ENCODE peak calls at places on chromosomes 7 and 10, in six cellular contexts. One of them, this sample, is unnamed.

GRCh38 chr7:104196161-104196560 is 11.7 kb downstream of the ORC5 start:
- ATAC-seq in GM12878: no peak
- ATAC-seq in HepG2: no peak
- ATAC-seq in A549: no peak
- ATAC-seq in K562: no peak
- ATAC-seq in upper lobe of left lung: no peak
- ATAC-seq in this sample: no peak

GRCh38 chr10:117790621-117791020 is 248.1 kb downstream of the EMX2 start:
- ATAC-seq in GM12878: no peak
- ATAC-seq in HepG2: no peak
- ATAC-seq in A549: no peak
- ATAC-seq in K562: no peak
- ATAC-seq in upper lobe of left lung: no peak
- ATAC-seq in this sample: no peak

GRCh38 chr7:28811990-28812389 is 146.1 kb downstream of the TRIL start:
- ATAC-seq in GM12878: no peak
- ATAC-seq in HepG2: no peak
- ATAC-seq in A549: no peak
- ATAC-seq in K562: no peak
- ATAC-seq in upper lobe of left lung: no peak
- ATAC-seq in this sample: no peak

GRCh38 chr7:27808626-27809025 is 68.7 kb downstream of the TAX1BP1 start:
- ATAC-seq in GM12878: no peak
- ATAC-seq in HepG2: no peak
- ATAC-seq in A549: peak; percentile 42
- ATAC-seq in K562: no peak
- ATAC-seq in upper lobe of left lung: no peak
- ATAC-seq in this sample: no peak

GRCh38 chr10:78599122-78599853 is 469.5 kb upstream of the ZMIZ1 start:
- ATAC-seq in GM12878: no peak
- ATAC-seq in HepG2: no peak
- ATAC-seq in A549: no peak
- ATAC-seq in K562: no peak
- ATAC-seq in upper lobe of left lung: no peak
- ATAC-seq in this sample: no peak

GRCh38 chr10:112203328-112204076 is 19.9 kb upstream of the GPAM start:
- ATAC-seq in GM12878: peak; percentile 84
- ATAC-seq in HepG2: peak; percentile 14
- ATAC-seq in A549: no peak
- ATAC-seq in K562: no peak
- ATAC-seq in upper lobe of left lung: no peak
- ATAC-seq in this sample: no peak

GRCh38 chr10:1199897-1200721 is 143.9 kb downstream of the WDR37 start:
- ATAC-seq in GM12878: no peak
- ATAC-seq in HepG2: no peak
- ATAC-seq in A549: no peak
- ATAC-seq in K562: no peak
- ATAC-seq in upper lobe of left lung: no peak
- ATAC-seq in this sample: no peak

GRCh38 chr10:33273295-33274002 is 61.0 kb downstream of the NRP1 start:
- ATAC-seq in GM12878: no peak
- ATAC-seq in HepG2: peak; percentile 63
- ATAC-seq in A549: peak; percentile 89
- ATAC-seq in K562: no peak
- ATAC-seq in upper lobe of left lung: peak; percentile 82
- ATAC-seq in this sample: peak; percentile 93

GRCh38 chr7:8063706-8064297 is 95.2 kb downstream of the GLCCI1 start:
- ATAC-seq in GM12878: no peak
- ATAC-seq in HepG2: no peak
- ATAC-seq in A549: no peak
- ATAC-seq in K562: no peak
- ATAC-seq in upper lobe of left lung: no peak
- ATAC-seq in this sample: no peak

GRCh38 chr7:118803-119376 is 73.5 kb upstream of the FAM20C start:
- ATAC-seq in GM12878: no peak
- ATAC-seq in HepG2: no peak
- ATAC-seq in A549: no peak
- ATAC-seq in K562: peak; percentile 17
- ATAC-seq in upper lobe of left lung: peak; percentile 28
- ATAC-seq in this sample: no peak

GRCh38 chr10:33179056-33179455 is 155.4 kb downstream of the NRP1 start:
- ATAC-seq in GM12878: no peak
- ATAC-seq in HepG2: no peak
- ATAC-seq in A549: no peak
- ATAC-seq in K562: no peak
- ATAC-seq in upper lobe of left lung: no peak
- ATAC-seq in this sample: no peak

GRCh38 chr10:3473271-3473670 is 300.7 kb upstream of the PITRM1 start:
- ATAC-seq in GM12878: no peak
- ATAC-seq in HepG2: no peak
- ATAC-seq in A549: no peak
- ATAC-seq in K562: no peak
- ATAC-seq in upper lobe of left lung: no peak
- ATAC-seq in this sample: no peak

GRCh38 chr10:84447701-84448400 is 119.5 kb downstream of the CCSER2 start:
- ATAC-seq in GM12878: no peak
- ATAC-seq in HepG2: no peak
- ATAC-seq in A549: no peak
- ATAC-seq in K562: no peak
- ATAC-seq in upper lobe of left lung: no peak
- ATAC-seq in this sample: no peak

GRCh38 chr10:32263300-32263699 is 83.7 kb downstream of the EPC1 start:
- ATAC-seq in GM12878: peak; percentile 21
- ATAC-seq in HepG2: peak; percentile 54
- ATAC-seq in A549: peak; percentile 45
- ATAC-seq in K562: peak; percentile 62
- ATAC-seq in upper lobe of left lung: no peak
- ATAC-seq in this sample: no peak

GRCh38 chr10:72229261-72230251 is 13.5 kb upstream of the ASCC1 start:
- ATAC-seq in GM12878: no peak
- ATAC-seq in HepG2: no peak
- ATAC-seq in A549: no peak
- ATAC-seq in K562: no peak
- ATAC-seq in upper lobe of left lung: peak; percentile 24
- ATAC-seq in this sample: peak; percentile 81

GRCh38 chr7:81267508-81267907 is 348.7 kb upstream of the SEMA3C start:
- ATAC-seq in GM12878: no peak
- ATAC-seq in HepG2: no peak
- ATAC-seq in A549: no peak
- ATAC-seq in K562: no peak
- ATAC-seq in upper lobe of left lung: peak; percentile 55
- ATAC-seq in this sample: no peak

GRCh38 chr10:7853226-7853891 is 35.1 kb downstream of the TAF3 start:
- ATAC-seq in GM12878: no peak
- ATAC-seq in HepG2: no peak
- ATAC-seq in A549: no peak
- ATAC-seq in K562: no peak
- ATAC-seq in upper lobe of left lung: no peak
- ATAC-seq in this sample: no peak

GRCh38 chr10:120426306-120426705 is 30.7 kb upstream of the PLPP4 start:
- ATAC-seq in GM12878: no peak
- ATAC-seq in HepG2: no peak
- ATAC-seq in A549: no peak
- ATAC-seq in K562: no peak
- ATAC-seq in upper lobe of left lung: no peak
- ATAC-seq in this sample: no peak

GRCh38 chr7:70006411-70006920 is 408.2 kb downstream of the AUTS2 start:
- ATAC-seq in GM12878: peak; percentile 74
- ATAC-seq in HepG2: no peak
- ATAC-seq in A549: no peak
- ATAC-seq in K562: no peak
- ATAC-seq in upper lobe of left lung: no peak
- ATAC-seq in this sample: no peak

GRCh38 chr10:131435232-131435631 is 123.7 kb upstream of the TCERG1L start:
- ATAC-seq in GM12878: no peak
- ATAC-seq in HepG2: no peak
- ATAC-seq in A549: no peak
- ATAC-seq in K562: no peak
- ATAC-seq in upper lobe of left lung: no peak
- ATAC-seq in this sample: no peak

GRCh38 chr7:66100408-66101050 is 14.1 kb upstream of the CRCP start:
- ATAC-seq in GM12878: no peak
- ATAC-seq in HepG2: peak; percentile 45
- ATAC-seq in A549: peak; percentile 72
- ATAC-seq in K562: peak; percentile 44
- ATAC-seq in upper lobe of left lung: peak; percentile 29
- ATAC-seq in this sample: no peak

GRCh38 chr7:134629445-134629844 is 17.2 kb upstream of the BPGM start:
- ATAC-seq in GM12878: no peak
- ATAC-seq in HepG2: no peak
- ATAC-seq in A549: no peak
- ATAC-seq in K562: no peak
- ATAC-seq in upper lobe of left lung: no peak
- ATAC-seq in this sample: no peak

GRCh38 chr10:48577158-48577557 is 27.7 kb downstream of the ARHGAP22 start:
- ATAC-seq in GM12878: peak; percentile 68
- ATAC-seq in HepG2: no peak
- ATAC-seq in A549: no peak
- ATAC-seq in K562: no peak
- ATAC-seq in upper lobe of left lung: peak; percentile 78
- ATAC-seq in this sample: no peak

DNA sequence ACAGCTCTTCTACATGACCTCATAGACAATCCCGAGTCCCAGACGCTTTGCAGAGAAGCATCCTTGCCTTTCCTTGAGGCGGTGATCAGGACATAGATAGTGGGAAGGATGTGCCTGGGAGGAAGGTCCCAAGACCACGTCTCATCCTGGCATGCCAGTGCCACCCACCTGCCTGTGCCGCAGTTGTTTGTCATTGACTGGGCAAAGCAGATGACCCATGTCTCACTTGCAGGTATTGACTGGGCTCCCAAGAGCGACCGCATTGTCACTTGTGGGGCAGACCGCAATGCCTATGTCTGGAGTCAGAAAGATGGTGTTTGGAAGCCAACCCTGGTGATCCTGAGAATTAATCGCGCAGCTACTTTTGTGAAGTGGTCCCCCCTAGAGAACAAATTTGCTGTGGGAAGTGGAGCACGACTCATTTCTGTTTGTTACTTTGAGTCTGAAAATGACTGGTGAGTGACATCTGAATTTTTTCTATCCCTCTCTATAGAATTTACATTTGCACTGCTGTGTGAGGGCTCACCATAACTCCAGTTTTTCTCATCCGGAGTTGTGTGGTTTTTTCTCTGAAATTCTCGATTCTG is 18.5 kb downstream of the ARPC1A start:
- ATAC-seq in GM12878: no peak
- ATAC-seq in HepG2: no peak
- ATAC-seq in A549: no peak
- ATAC-seq in K562: no peak
- ATAC-seq in upper lobe of left lung: no peak
- ATAC-seq in this sample: no peak
- TF ChIP-seq POLR2A in GM12878: peak; percentile 37
- TF ChIP-seq POLR2A in HepG2: no peak
- TF ChIP-seq POLR2A in A549: no peak
- TF ChIP-seq POLR2A in K562: peak; percentile 35
- TF ChIP-seq POLR2A in upper lobe of left lung: no peak
- TF ChIP-seq POLR2A in this sample: no peak

GRCh38 chr10:60942604-60943269 is 1.2 kb downstream of the RHOBTB1 start:
- ATAC-seq in GM12878: peak; percentile 55
- ATAC-seq in HepG2: peak; percentile 27
- ATAC-seq in A549: peak; percentile 18
- ATAC-seq in K562: peak; percentile 33
- ATAC-seq in upper lobe of left lung: peak; percentile 29
- ATAC-seq in this sample: no peak
- TF ChIP-seq EP300 in GM12878: no peak
- TF ChIP-seq EP300 in HepG2: no peak
- TF ChIP-seq EP300 in A549: no peak
- TF ChIP-seq EP300 in K562: peak; percentile 3
- TF ChIP-seq EP300 in upper lobe of left lung: no peak
- TF ChIP-seq EP300 in this sample: no peak

DNA sequence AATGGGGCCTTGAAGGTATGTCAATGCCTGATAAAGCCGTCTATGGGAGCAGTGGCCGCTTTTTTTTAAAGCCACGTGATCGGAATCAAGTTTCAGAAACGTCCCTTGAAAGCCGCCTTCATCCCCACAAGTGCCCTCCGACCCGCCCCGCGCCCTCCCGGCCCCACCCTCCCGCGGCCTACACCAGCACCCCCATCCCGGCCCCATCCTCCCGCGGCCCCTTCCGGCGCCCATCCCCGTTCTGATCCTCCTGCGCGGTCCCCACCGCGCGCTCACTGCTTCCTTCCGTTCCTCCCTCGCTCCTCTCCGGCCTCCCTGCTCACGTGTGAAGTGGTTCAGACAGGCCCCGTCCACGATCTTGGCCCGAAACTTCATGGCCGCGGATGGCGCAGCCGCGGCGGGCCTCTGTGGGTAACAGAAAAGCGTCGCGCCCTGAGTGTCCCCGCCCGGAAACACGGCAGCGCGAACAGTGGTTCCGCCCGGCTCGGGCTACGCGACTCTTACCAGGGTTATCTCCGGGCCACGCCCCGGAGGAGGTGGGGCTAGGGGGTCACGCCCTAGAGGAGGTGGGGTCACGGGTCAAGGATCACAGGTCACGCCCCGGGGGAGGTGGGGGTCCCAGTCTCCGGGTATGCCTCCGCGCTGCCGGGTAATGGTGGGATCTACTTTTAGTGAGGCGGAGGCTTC is at the start of gene HUS1:
- ATAC-seq in GM12878: peak; percentile 99
- ATAC-seq in HepG2: peak; percentile 99
- ATAC-seq in A549: peak; percentile 99
- ATAC-seq in K562: peak; percentile 99
- ATAC-seq in upper lobe of left lung: peak; percentile 100
- ATAC-seq in this sample: peak; percentile 100
- TF ChIP-seq POLR2A in GM12878: peak; percentile 98
- TF ChIP-seq POLR2A in HepG2: peak; percentile 78
- TF ChIP-seq POLR2A in A549: peak; percentile 76
- TF ChIP-seq POLR2A in K562: peak; percentile 95
- TF ChIP-seq POLR2A in upper lobe of left lung: peak; percentile 82
- TF ChIP-seq POLR2A in this sample: peak; percentile 69

GRCh38 chr7:32891046-32891799 is at the start of gene KBTBD2:
- ATAC-seq in GM12878: peak; percentile 66
- ATAC-seq in HepG2: peak; percentile 83
- ATAC-seq in A549: peak; percentile 80
- ATAC-seq in K562: peak; percentile 80
- ATAC-seq in upper lobe of left lung: peak; percentile 76
- ATAC-seq in this sample: peak; percentile 84
- TF ChIP-seq EP300 in GM12878: no peak
- TF ChIP-seq EP300 in HepG2: no peak
- TF ChIP-seq EP300 in A549: no peak
- TF ChIP-seq EP300 in K562: peak; percentile 35
- TF ChIP-seq EP300 in upper lobe of left lung: peak; percentile 36
- TF ChIP-seq EP300 in this sample: no peak